ENCODE peak calls at places on chromosomes 12 and 14, in eight cellular contexts. E is K562, J is HepG2, Q is GM23338, T is upper lobe of left lung, W is HCT116, U is GM12878, C is Panc1. B is an unnamed sample.

GRCh38 chr14:91387996-91388395 is 29.6 kb downstream of the CCDC88C start:
- ATAC-seq in C (no peak), E (no peak), T (no peak), U (no peak), W (no peak), J (no peak), Q (peak), B (no peak)

GRCh38 chr12:126464157-126464556 is 1398.9 kb downstream of the AACS start:
- ATAC-seq in U (no peak), Q (no peak), T (no peak), W (no peak), E (no peak), J (no peak), C (no peak), B (no peak)

GRCh38 chr14:87081004-87081403 is 912.0 kb downstream of the GALC start:
- ATAC-seq in J (no peak), C (no peak), W (no peak), U (no peak), E (no peak), Q (peak), T (no peak), B (no peak)

GRCh38 chr14:91067186-91067585 is 6.7 kb upstream of the RPS6KA5 start:
- ATAC-seq in C (no peak), E (no peak), J (no peak), T (no peak), U (no peak), W (no peak), Q (no peak), B (no peak)

GRCh38 chr14:88551094-88551870 is 3.5 kb downstream of the PTPN21 start:
- ATAC-seq in T (peak), W (peak), C (peak), E (peak), Q (peak), U (no peak), J (no peak), B (peak)

GRCh38 chr14:100042328-100042727 is 22.9 kb upstream of the EVL start:
- ATAC-seq in W (no peak), Q (no peak), J (no peak), T (peak), U (no peak), E (no peak), C (no peak), B (no peak)

GRCh38 chr14:68733086-68733621 is 59.7 kb downstream of the ZFP36L1 start:
- ATAC-seq in E (no peak), W (no peak), J (no peak), U (peak), Q (no peak), C (no peak), T (peak), B (peak)

GRCh38 chr14:23141706-23142467 is 22.8 kb upstream of the CEBPE start:
- ATAC-seq in U (no peak), W (peak), T (no peak), Q (no peak), J (no peak), E (no peak), C (peak), B (peak)

GRCh38 chr14:70771781-70772212 is 37.5 kb downstream of the MAP3K9 start:
- ATAC-seq in C (no peak), W (no peak), T (no peak), J (no peak), Q (peak), E (no peak), U (no peak), B (no peak)

GRCh38 chr12:51907083-51907863 is at the start of gene ACVRL1:
- ATAC-seq in Q (peak), W (no peak), T (peak), J (no peak), C (no peak), U (no peak), E (no peak), B (no peak)

GRCh38 chr14:52010173-52010693 is 20.9 kb downstream of the RTRAF start:
- ATAC-seq in J (no peak), E (no peak), Q (no peak), U (no peak), W (no peak), T (no peak), C (no peak), B (no peak)

GRCh38 chr14:63229330-63230059 is 25.3 kb downstream of the RHOJ start:
- ATAC-seq in W (no peak), C (no peak), E (no peak), J (no peak), U (no peak), Q (no peak), T (no peak), B (no peak)

GRCh38 chr12:3896851-3897351 is 23.7 kb upstream of the PARP11 start:
- ATAC-seq in Q (no peak), T (peak), C (no peak), U (no peak), W (no peak), J (no peak), E (no peak), B (peak)

GRCh38 chr12:43069768-43070221 is 480.2 kb upstream of the PRICKLE1 start:
- ATAC-seq in C (no peak), Q (no peak), U (peak), J (no peak), E (no peak), T (peak), W (no peak), B (no peak)

DNA sequence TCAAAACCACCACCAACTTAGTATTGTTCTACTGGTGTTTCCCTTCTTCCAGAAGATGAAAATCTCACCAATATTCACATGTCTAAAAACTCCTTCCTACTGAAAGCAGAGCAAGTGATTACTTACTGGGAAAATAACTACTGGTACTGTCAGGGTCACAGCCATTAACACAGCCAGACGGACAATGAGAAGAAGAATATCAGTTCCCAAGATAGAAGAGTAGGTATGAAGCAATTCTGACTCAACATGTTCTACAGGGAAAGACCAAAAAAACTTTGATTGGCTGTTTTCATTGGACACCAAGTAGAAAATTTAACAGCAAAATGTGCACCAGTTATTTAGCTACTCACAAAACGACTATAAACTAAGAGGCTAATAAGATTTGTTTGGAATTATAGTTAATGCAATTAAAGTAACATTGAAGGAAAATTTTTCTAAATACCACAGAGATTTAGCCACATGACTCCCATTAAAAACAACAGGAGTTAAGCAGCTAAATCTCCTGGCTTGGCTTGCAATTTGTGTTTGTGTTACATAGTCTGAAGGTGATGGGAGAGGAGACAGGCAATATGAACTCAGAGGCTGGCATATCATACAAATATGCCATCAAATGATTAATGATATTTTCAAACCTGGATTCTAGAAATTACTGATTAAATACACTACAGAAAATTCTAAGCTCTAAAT is 9.5 kb downstream of the SLC38A2 start:
- ATAC-seq in J (no peak), C (no peak), Q (no peak), T (no peak), U (no peak), E (no peak), W (no peak), B (no peak)
- TF ChIP-seq POLR2AphosphoS5 in J (peak), C (no peak), Q (no peak), T (no peak), U (no peak), E (no peak), W (peak), B (no peak)

DNA sequence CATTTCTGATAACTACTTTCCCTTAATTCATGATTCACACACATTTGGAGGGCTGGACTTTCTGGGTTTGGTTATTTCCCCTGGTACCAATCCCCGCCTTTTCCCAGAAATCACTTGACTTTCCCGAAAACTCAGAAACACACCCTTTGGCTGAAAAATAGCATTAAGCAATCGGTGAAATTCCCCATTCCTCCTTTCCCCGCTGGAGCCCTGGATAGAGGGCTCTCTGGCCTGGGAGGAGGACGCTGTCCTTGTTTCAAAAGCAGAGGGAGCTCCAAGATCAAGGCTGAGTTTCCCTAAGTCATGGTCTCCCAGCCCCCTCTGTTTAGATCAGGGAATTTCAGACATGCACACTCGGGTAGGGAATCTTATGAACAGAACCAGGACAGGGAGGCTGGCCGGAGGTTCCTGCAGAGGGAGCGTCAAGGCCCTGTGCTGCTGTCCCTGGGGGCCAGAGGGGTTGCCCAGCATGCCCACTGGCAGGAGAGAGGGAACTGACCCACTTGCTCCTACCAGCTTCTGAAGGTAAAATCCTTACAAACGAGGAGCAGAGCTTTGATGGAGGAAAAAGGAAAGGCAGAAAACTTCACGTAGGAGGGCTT is at the start of gene C1S:
- ATAC-seq in W (peak), Q (peak), T (peak), C (peak), J (peak), E (peak), U (no peak), B (peak)
- TF ChIP-seq CTCF in W (peak), Q (peak), T (peak), C (peak), J (peak), E (peak), U (no peak), B (peak)

GRCh38 chr12:49342066-49342913 is 4.4 kb upstream of the DNAJC22 start:
- ATAC-seq in T (peak), J (peak), U (peak), C (peak), E (peak), Q (peak), W (peak), B (peak)
- TF ChIP-seq POLR2AphosphoS5 in T (no peak), J (no peak), U (no peak), C (no peak), E (no peak), Q (no peak), W (peak), B (no peak)

GRCh38 chr12:71755146-71755892 is 656 bp downstream of the RAB21 start:
- ATAC-seq in T (peak), J (peak), W (peak), U (peak), E (peak), C (peak), Q (peak), B (peak)

GRCh38 chr12:71759941-71760340 is 5.3 kb downstream of the RAB21 start:
- ATAC-seq in Q (no peak), T (no peak), U (no peak), C (no peak), W (no peak), J (no peak), E (no peak), B (no peak)

GRCh38 chr12:71756054-71756675 is 1.5 kb downstream of the RAB21 start:
- ATAC-seq in W (no peak), J (no peak), E (no peak), Q (no peak), C (no peak), U (peak), T (no peak), B (no peak)

GRCh38 chr12:71752887-71753286 is 1.8 kb upstream of the RAB21 start:
- ATAC-seq in C (no peak), E (peak), U (no peak), T (no peak), W (no peak), Q (no peak), J (no peak), B (no peak)

DNA sequence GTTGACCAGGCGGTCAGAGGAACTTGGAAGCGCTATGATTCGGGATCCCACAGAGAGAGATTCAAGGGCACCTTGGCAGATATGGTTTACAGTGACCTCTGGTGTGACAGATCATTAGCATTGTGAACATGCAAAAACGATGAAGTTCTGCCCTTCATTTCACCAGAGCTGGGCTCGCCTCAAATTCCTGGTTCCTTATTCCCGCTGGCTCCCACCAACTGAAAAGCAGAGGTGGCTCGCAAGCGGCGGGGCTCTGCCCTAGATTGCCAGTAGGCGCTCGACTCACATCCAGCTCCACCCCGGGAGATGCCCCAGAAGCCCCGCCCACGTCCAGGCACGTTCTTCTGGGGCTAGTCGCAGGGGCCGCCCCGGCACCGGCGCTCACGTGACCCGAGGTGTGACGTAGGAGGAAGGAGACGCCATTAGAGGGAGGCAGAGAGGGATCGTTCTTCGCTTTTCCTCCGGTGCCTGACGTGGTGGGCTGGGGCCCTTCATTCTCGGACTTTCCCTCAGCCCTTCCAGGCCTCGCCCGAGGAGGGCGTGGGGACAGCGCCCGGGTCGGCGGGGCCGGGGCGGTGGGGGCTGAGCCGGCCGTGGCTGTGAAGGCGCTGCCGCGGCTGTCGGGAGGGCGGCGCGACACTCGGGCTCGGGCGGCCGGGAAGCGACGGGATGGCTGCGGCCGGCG is at the start of gene RAB21:
- ATAC-seq in T (peak), W (peak), C (peak), E (peak), J (peak), U (peak), Q (peak), B (peak)
- TF ChIP-seq CTCF in T (peak), W (peak), C (peak), E (peak), J (peak), U (no peak), Q (peak), B (no peak)

GRCh38 chr12:119693511-119693910 is 25.6 kb downstream of the PRKAB1 start:
- ATAC-seq in U (no peak), C (no peak), E (no peak), W (no peak), T (no peak), J (no peak), Q (no peak), B (no peak)

GRCh38 chr12:119692410-119692809 is 24.5 kb downstream of the PRKAB1 start:
- ATAC-seq in U (no peak), W (no peak), T (no peak), J (no peak), Q (no peak), E (no peak), C (no peak), B (no peak)

GRCh38 chr12:119691202-119691846 is 23.4 kb downstream of the PRKAB1 start:
- ATAC-seq in Q (no peak), C (no peak), W (no peak), U (no peak), T (no peak), E (peak), J (peak), B (no peak)

GRCh38 chr12:119694111-119694510 is 26.2 kb downstream of the PRKAB1 start:
- ATAC-seq in U (no peak), C (no peak), T (no peak), E (no peak), W (no peak), J (no peak), Q (no peak), B (no peak)

DNA sequence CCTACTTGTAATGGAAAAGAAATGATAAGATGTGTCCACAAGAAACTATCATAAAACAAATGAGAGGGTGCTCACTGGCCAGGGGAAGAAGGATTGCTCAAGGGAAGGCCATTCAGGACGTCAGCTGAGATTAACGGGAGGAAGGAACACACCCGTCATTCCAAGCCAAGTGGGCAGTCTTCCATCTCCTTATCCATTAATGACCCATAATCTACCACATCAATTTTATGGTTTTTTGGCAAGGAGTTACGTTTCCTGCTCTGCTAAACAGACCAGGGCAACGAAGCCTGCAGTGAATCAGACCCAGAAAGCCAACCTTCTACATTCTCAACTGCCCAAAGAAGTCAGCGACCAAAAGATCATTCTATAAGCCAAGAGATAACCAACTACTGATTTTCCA is 25.1 kb downstream of the PRKAB1 start:
- ATAC-seq in E (no peak), J (no peak), U (no peak), Q (no peak), C (no peak), W (no peak), T (peak), B (peak)
- TF ChIP-seq POLR2AphosphoS5 in E (no peak), J (no peak), U (no peak), Q (no peak), C (no peak), W (no peak), T (peak), B (peak)

GRCh38 chr12:62934799-62935674 is at the start of gene PPM1H:
- ATAC-seq in T (peak), J (peak), C (peak), U (peak), E (peak), Q (peak), W (peak), B (peak)
- TF ChIP-seq CTCF in T (no peak), J (peak), C (peak), U (peak), E (peak), Q (peak), W (peak), B (peak)

DNA sequence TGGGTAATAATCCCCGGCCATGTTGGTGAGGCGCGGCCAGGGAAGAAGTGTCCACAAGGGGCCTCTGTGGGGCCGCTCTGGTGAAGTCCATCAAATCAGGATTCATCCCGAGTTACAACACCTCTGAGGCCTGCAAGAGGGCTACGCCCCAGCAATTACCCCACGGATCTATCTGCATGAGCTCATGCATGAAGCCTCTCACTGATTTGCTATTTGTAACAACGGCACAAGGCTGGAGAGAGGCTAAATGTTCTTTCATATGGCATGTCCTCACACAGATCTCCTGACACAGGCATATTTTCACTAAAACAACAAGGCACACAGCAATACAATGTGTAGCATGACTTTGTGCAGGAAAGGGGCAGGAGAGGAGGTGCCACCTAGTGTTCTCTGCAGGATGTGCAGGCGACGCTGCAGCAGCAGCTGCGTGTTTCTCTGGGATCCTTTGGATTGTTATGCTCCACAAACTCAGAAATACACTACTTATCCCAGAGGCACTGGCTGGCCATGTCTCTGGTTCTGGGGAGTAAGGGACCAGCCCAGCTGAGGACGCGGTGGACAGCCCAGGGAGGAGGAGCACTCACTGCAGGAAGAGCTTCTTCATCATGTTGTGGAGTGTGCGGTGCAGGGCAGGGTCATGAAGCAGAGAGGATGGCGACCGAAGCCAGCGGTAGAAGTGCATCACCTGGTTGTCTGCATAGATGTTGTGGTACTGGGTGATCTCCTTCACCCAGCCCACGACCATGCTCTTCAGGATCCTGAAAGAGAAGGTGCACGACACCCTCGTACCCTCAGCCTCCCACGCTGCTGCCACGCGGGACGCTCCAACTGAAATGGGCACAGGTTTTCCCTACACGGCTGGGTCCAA is 20.2 kb downstream of the P2RX2 start:
- ATAC-seq in W (peak), T (peak), J (peak), E (peak), Q (peak), C (peak), U (peak), B (peak)
- TF ChIP-seq POLR2AphosphoS5 in W (no peak), T (no peak), J (no peak), E (no peak), Q (no peak), C (no peak), U (no peak), B (no peak)

GRCh38 chr12:131351319-131352028 is 359.4 kb upstream of the SFSWAP start:
- ATAC-seq in C (no peak), Q (no peak), T (peak), W (peak), E (peak), J (no peak), U (peak), B (no peak)
- TF ChIP-seq CTCF in C (no peak), Q (no peak), T (no peak), W (no peak), E (no peak), J (no peak), U (no peak), B (no peak)

GRCh38 chr12:124493809-124494750 is 73.3 kb downstream of the NCOR2 start:
- ATAC-seq in C (no peak), E (no peak), J (no peak), T (no peak), W (no peak), U (peak), Q (no peak), B (no peak)
- TF ChIP-seq POLR2AphosphoS5 in C (no peak), E (no peak), J (no peak), T (no peak), W (no peak), U (peak), Q (no peak), B (no peak)